ENCODE peak calls at places on chromosomes 11 and 22, in ten cellular contexts. V, A, Z, W, M, E, L, P, R and K are unnamed samples.
A peak's percentile ranks its signal among the peaks of the same experiment; 100 is the strongest.

GRCh38 chr22:25389541-25389919 is 170.1 kb downstream of the CRYBB2 start:
- DNase-seq in V (no peak), Z (no peak), A (no peak), W (no peak), L (no peak), P (no peak), M (no peak), R (no peak), E (no peak), K (no peak)

GRCh38 chr11:72391638-72392423 is 42.5 kb downstream of the CLPB start:
- DNase-seq in P (no peak), E (no peak), L (no peak), A (no peak), R (no peak), V (no peak), M (no peak), W (no peak), Z (no peak), K (no peak)

GRCh38 chr11:43576834-43577521 is 103.6 kb upstream of the HSD17B12 start:
- DNase-seq in V (no peak), E (no peak), L (peak; percentile 12), A (peak; percentile 52), W (no peak), R (no peak), M (peak; percentile 62), Z (peak; percentile 62), P (no peak), K (peak; percentile 34)

GRCh38 chr11:62865641-62866040 is 15.1 kb upstream of the SLC3A2 start:
- DNase-seq in E (no peak), W (no peak), Z (no peak), V (no peak), A (no peak), P (no peak), L (no peak), M (no peak), R (no peak), K (no peak)

GRCh38 chr11:95764267-95764898 is 25.2 kb downstream of the FAM76B start:
- DNase-seq in R (no peak), L (peak; percentile 27), V (no peak), E (peak; percentile 38), P (no peak), Z (peak; percentile 76), A (no peak), W (no peak), M (peak; percentile 77), K (no peak)

GRCh38 chr22:41127447-41127846 is 35.1 kb downstream of the EP300 start:
- DNase-seq in Z (no peak), W (no peak), V (no peak), A (no peak), E (no peak), R (peak; percentile 38), M (no peak), P (peak; percentile 69), L (no peak), K (no peak)

GRCh38 chr22:24486501-24486921 is 8.6 kb upstream of the UPB1 start:
- DNase-seq in W (no peak), A (no peak), V (no peak), R (no peak), P (no peak), L (no peak), M (peak; percentile 63), E (no peak), Z (peak; percentile 83), K (no peak)

GRCh38 chr11:33747969-33748368 is 11.7 kb upstream of the CD59 start:
- DNase-seq in M (peak; percentile 65), R (no peak), W (no peak), V (no peak), E (no peak), L (no peak), P (no peak), A (no peak), Z (peak; percentile 42), K (no peak)

GRCh38 chr11:134752964-134753804 is 341.1 kb upstream of the B3GAT1 start:
- DNase-seq in P (no peak), W (no peak), A (no peak), L (no peak), E (no peak), V (no peak), R (peak; percentile 18), M (no peak), Z (no peak), K (no peak)

GRCh38 chr22:33854724-33855123 is 65.6 kb downstream of the LARGE1 start:
- DNase-seq in L (no peak), E (no peak), Z (no peak), V (no peak), A (no peak), M (no peak), W (no peak), P (no peak), R (no peak), K (no peak)

GRCh38 chr11:32311351-32312077 is 123.8 kb downstream of the WT1 start:
- DNase-seq in M (no peak), Z (no peak), L (no peak), R (no peak), V (no peak), E (no peak), P (no peak), A (no peak), W (no peak), K (no peak)

GRCh38 chr11:74701351-74701750 is 29.9 kb downstream of the CHRDL2 start:
- DNase-seq in M (no peak), Z (peak; percentile 40), R (no peak), E (no peak), A (no peak), L (peak; percentile 23), V (no peak), W (no peak), P (no peak), K (no peak)

GRCh38 chr11:33045551-33046255 is 6.3 kb downstream of the TCP11L1 start:
- DNase-seq in R (no peak), E (no peak), P (no peak), L (no peak), Z (peak; percentile 63), W (peak; percentile 83), M (peak; percentile 6), A (no peak), V (no peak), K (no peak)

GRCh38 chr22:22462813-22463567 is 45.6 kb downstream of the ZNF280B start:
- DNase-seq in L (no peak), Z (peak; percentile 39), W (no peak), R (no peak), V (no peak), E (no peak), P (no peak), M (peak; percentile 4), A (no peak), K (no peak)

GRCh38 chr11:26319906-26320305 is 12.0 kb upstream of the ANO3 start:
- DNase-seq in E (no peak), R (no peak), L (no peak), M (peak; percentile 38), V (no peak), Z (peak; percentile 45), W (no peak), A (no peak), P (no peak), K (no peak)

GRCh38 chr11:27703453-27703852 is 3.2 kb upstream of the BDNF start:
- DNase-seq in W (no peak), Z (peak; percentile 58), L (no peak), R (no peak), A (no peak), P (no peak), V (no peak), M (peak; percentile 49), E (no peak), K (no peak)

DNA sequence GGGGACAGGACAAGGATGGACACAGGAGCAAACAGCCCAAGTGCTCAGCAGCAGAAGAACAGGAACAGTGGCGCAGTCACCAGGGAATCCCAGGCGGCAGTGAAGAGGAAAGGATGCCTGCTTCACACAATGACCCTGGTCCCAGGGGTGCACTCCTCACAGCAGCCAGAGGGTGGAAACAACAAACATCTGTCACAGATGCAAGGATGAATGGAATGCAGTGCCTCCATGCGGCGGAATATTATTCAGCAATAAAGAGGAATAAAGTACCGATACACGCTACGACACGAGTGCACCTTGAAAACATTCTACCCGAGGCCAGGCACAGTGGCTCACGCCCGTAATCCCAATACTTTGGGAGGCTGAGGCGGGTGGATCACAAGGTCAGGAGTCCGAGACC is 12.7 kb downstream of the CSNK1E start:
- DNase-seq in R (no peak), M (peak; percentile 23), P (no peak), Z (peak; percentile 80), L (no peak), A (no peak), W (no peak), E (no peak), V (no peak), K (no peak)
- TF ChIP-seq CTCF in R (no peak), M (no peak), P (no peak), Z (peak; percentile 52), L (peak; percentile 8), A (no peak), W (no peak), E (peak; percentile 2), V (no peak), K (no peak)

DNA sequence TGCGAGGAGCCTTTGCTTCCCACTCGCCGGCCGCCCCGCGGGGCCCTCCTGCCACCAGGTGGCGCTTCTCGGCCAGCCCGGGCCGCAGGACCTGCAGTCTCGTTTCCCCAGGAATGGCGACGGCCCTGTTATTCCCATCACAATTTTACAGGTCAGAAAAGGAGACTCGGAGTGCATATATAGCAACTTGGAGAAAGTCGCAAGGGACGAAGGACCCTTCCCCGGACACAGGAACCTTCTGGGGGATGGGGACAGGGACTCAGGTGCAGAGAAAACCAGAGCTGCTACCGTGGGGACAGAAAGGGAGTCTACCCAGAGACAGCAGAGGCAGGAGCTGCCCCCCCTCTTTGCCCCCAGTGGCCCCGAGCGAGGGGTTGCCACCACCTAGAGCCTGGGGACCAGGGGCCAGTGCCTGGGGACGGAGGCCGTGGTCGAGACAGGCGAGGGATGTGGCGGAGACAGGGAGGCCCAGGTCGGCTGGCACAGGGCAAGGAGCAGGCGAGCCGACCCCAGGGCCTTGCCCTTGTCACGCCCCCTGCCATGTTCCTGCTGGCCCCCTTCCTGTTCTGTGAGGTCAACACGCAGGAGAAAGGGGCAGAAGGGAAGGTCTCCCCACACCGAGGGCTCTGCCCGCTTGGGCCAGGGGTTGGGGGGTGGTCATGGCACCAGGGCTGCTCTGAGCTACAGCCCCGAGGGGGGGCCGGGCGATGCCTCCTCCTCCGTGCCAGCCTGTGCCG is 3.5 kb upstream of the KRTAP5-6 start:
- DNase-seq in R (peak; percentile 80), E (peak; percentile 41), M (peak; percentile 81), A (peak; percentile 83), P (peak; percentile 87), L (peak; percentile 59), W (peak; percentile 88), Z (peak; percentile 73), V (peak; percentile 78), K (no peak)
- H3K4me3 ChIP-seq in R (no peak overlapping the region), E (peak overlapping the region; percentile 35), M (peak overlapping the region; percentile 15), A (peak overlapping the region; percentile 6), P (peak overlapping the region; percentile 40), L (peak overlapping the region; percentile 70), W (no peak overlapping the region), Z (peak overlapping the region; percentile 35), V (peak overlapping the region; percentile 57), K (peak overlapping the region; percentile 44)

GRCh38 chr11:65726660-65727059 is 6.1 kb upstream of the RNASEH2C start:
- DNase-seq in E (no peak), R (no peak), V (no peak), W (no peak), M (no peak), L (no peak), P (no peak), Z (no peak), A (no peak), K (no peak)
- TF ChIP-seq CTCF in E (no peak), R (no peak), V (no peak), W (no peak), M (peak; percentile 9), L (peak; percentile 22), P (no peak), Z (no peak), A (no peak), K (no peak)

GRCh38 chr11:57599381-57599780 is 1.9 kb downstream of the SERPING1 start:
- DNase-seq in P (no peak), E (no peak), V (no peak), W (no peak), Z (peak; percentile 13), A (no peak), R (no peak), M (peak; percentile 9), L (no peak), K (no peak)
- H3K4me3 ChIP-seq in P (peak overlapping the region; percentile 66), E (no peak overlapping the region), V (no peak overlapping the region), W (no peak overlapping the region), Z (peak overlapping the region; percentile 66), A (peak overlapping the region; percentile 60), R (no peak overlapping the region), M (no peak overlapping the region), L (no peak overlapping the region), K (no peak overlapping the region)